ENCODE peak calls at places on chromosomes 13 and 19, in ten cellular contexts. F is M059J; Q is stimulated activated CD8-positive, alpha-beta memory T cell treated with anti-CD3 and anti-CD28 coated beads, Interleukin-4, amount 100 ng/mL, for 1 hour; B is midbrain; Y is right lobe of liver; V is aorta; U is AG08395; X is fibroblast of the conjunctiva; E is CD8-positive, alpha-beta T cell; C is cerebellar nuclear complex. L is an unnamed sample.

GRCh38 chr13:23288564-23288963 is 107.8 kb downstream of the SGCG start:
- DNase-seq in E (no peak), B (no peak), Q (no peak), U (peak; percentile 8), Y (no peak), V (no peak), F (no peak), X (no peak), C (no peak), L (no peak)

GRCh38 chr19:47331931-47332547 is at the start of gene C5AR2:
- DNase-seq in X (no peak), E (no peak), U (peak; percentile 35), B (no peak), F (peak; percentile 56), Q (no peak), Y (no peak), V (peak; percentile 84), C (no peak), L (no peak)

GRCh38 chr13:51955841-51956603 is 55.2 kb downstream of the ATP7B start:
- DNase-seq in V (no peak), U (no peak), X (no peak), Y (no peak), Q (no peak), C (peak; percentile 43), E (no peak), F (no peak), B (no peak), L (no peak)

GRCh38 chr19:14369399-14370168 is 11.7 kb upstream of the ADGRE5 start:
- DNase-seq in B (no peak), F (peak; percentile 47), C (no peak), U (peak; percentile 52), Y (no peak), V (peak; percentile 92), E (peak; percentile 75), X (no peak), Q (peak; percentile 70), L (peak; percentile 93)

GRCh38 chr13:62293081-62293480 is 877.4 kb upstream of the PCDH20 start:
- DNase-seq in E (no peak), B (no peak), Y (no peak), F (peak; percentile 3), Q (no peak), U (peak; percentile 2), C (no peak), V (no peak), X (no peak), L (no peak)

GRCh38 chr19:30682576-30683536 is 310.7 kb downstream of the ZNF536 start:
- DNase-seq in U (peak; percentile 93), E (peak; percentile 27), X (peak; percentile 83), Q (no peak), V (peak; percentile 91), B (peak; percentile 82), F (peak; percentile 66), Y (peak; percentile 75), C (peak; percentile 72), L (no peak)

GRCh38 chr13:20738616-20739015 is 35.1 kb downstream of the IL17D start:
- DNase-seq in X (no peak), U (peak; percentile 1), E (no peak), V (no peak), B (no peak), C (no peak), Y (no peak), Q (no peak), F (no peak), L (no peak)

GRCh38 chr13:113410472-113411201 is 42.7 kb downstream of the ADPRHL1 start:
- DNase-seq in Y (no peak), U (peak; percentile 85), E (no peak), F (peak; percentile 96), Q (no peak), C (no peak), X (peak; percentile 71), V (peak; percentile 91), B (no peak), L (no peak)

GRCh38 chr13:71880753-71881541 is 13.9 kb upstream of the DACH1 start:
- DNase-seq in X (no peak), F (peak; percentile 14), C (no peak), E (no peak), V (no peak), U (peak; percentile 3), Y (no peak), Q (no peak), B (no peak), L (no peak)

GRCh38 chr19:1105217-1105872 is 1.6 kb downstream of the GPX4 start:
- DNase-seq in U (no peak), E (no peak), B (no peak), V (no peak), Q (no peak), X (no peak), C (no peak), F (no peak), Y (no peak), L (no peak)

GRCh38 chr19:47012620-47013019 is 7.0 kb upstream of the NPAS1 start:
- DNase-seq in X (no peak), Q (no peak), V (no peak), C (no peak), E (no peak), B (no peak), U (no peak), Y (no peak), F (peak; percentile 63), L (no peak)

L was measured in T-helper 22 cell.